ENCODE peak calls at places on chromosomes 4 and X, in six cellular contexts. One of them, this sample, is unnamed.

GRCh38 chrX:40140706-40141499 is 43.1 kb upstream of the BCOR start:
- DNase-seq in stomach: peak; percentile 71
- DNase-seq in transverse colon: no peak
- DNase-seq in HepG2: peak; percentile 56
- DNase-seq in K562: no peak
- DNase-seq in upper lobe of left lung: peak; percentile 54
- DNase-seq in this sample: no peak

GRCh38 chr4:183469936-183470335 is 25.5 kb downstream of the CDKN2AIP start:
- DNase-seq in stomach: no peak
- DNase-seq in transverse colon: no peak
- DNase-seq in HepG2: no peak
- DNase-seq in K562: no peak
- DNase-seq in upper lobe of left lung: no peak
- DNase-seq in this sample: no peak

GRCh38 chrX:11381464-11381863 is 88.3 kb downstream of the AMELX start:
- DNase-seq in stomach: no peak
- DNase-seq in transverse colon: peak; percentile 17
- DNase-seq in HepG2: peak; percentile 25
- DNase-seq in K562: peak; percentile 31
- DNase-seq in upper lobe of left lung: no peak
- DNase-seq in this sample: no peak

GRCh38 chr4:150581206-150581605 is 745 bp upstream of the MAB21L2 start:
- DNase-seq in stomach: no peak
- DNase-seq in transverse colon: no peak
- DNase-seq in HepG2: no peak
- DNase-seq in K562: no peak
- DNase-seq in upper lobe of left lung: no peak
- DNase-seq in this sample: no peak

GRCh38 chr4:77669911-77670590 is 64.4 kb downstream of the CXCL13 start:
- DNase-seq in stomach: peak; percentile 80
- DNase-seq in transverse colon: no peak
- DNase-seq in HepG2: no peak
- DNase-seq in K562: no peak
- DNase-seq in upper lobe of left lung: no peak
- DNase-seq in this sample: no peak

GRCh38 chr4:141389649-141390048 is 169.0 kb downstream of the ZNF330 start:
- DNase-seq in stomach: no peak
- DNase-seq in transverse colon: no peak
- DNase-seq in HepG2: no peak
- DNase-seq in K562: no peak
- DNase-seq in upper lobe of left lung: no peak
- DNase-seq in this sample: no peak

GRCh38 chr4:23934915-23935314 is 45.1 kb upstream of the PPARGC1A start:
- DNase-seq in stomach: peak; percentile 75
- DNase-seq in transverse colon: peak; percentile 35
- DNase-seq in HepG2: no peak
- DNase-seq in K562: no peak
- DNase-seq in upper lobe of left lung: no peak
- DNase-seq in this sample: no peak

GRCh38 chrX:153491351-153492152 is 3.2 kb upstream of the BGN start:
- DNase-seq in stomach: no peak
- DNase-seq in transverse colon: no peak
- DNase-seq in HepG2: no peak
- DNase-seq in K562: no peak
- DNase-seq in upper lobe of left lung: peak; percentile 24
- DNase-seq in this sample: no peak

GRCh38 chrX:53171356-53171755 is 53.7 kb downstream of the KDM5C start:
- DNase-seq in stomach: no peak
- DNase-seq in transverse colon: no peak
- DNase-seq in HepG2: no peak
- DNase-seq in K562: no peak
- DNase-seq in upper lobe of left lung: no peak
- DNase-seq in this sample: no peak

GRCh38 chr4:39024311-39024865 is 7.8 kb downstream of the TMEM156 start:
- DNase-seq in stomach: no peak
- DNase-seq in transverse colon: no peak
- DNase-seq in HepG2: no peak
- DNase-seq in K562: no peak
- DNase-seq in upper lobe of left lung: no peak
- DNase-seq in this sample: no peak

GRCh38 chr4:131430302-131430701 is 1718.8 kb upstream of the PCDH10 start:
- DNase-seq in stomach: no peak
- DNase-seq in transverse colon: no peak
- DNase-seq in HepG2: no peak
- DNase-seq in K562: no peak
- DNase-seq in upper lobe of left lung: no peak
- DNase-seq in this sample: no peak

GRCh38 chrX:69150294-69150960 is 14.8 kb downstream of the PJA1 start:
- DNase-seq in stomach: no peak
- DNase-seq in transverse colon: no peak
- DNase-seq in HepG2: peak; percentile 30
- DNase-seq in K562: no peak
- DNase-seq in upper lobe of left lung: no peak
- DNase-seq in this sample: peak; percentile 4

GRCh38 chrX:153739754-153740486 is 15.3 kb downstream of the ABCD1 start:
- DNase-seq in stomach: no peak
- DNase-seq in transverse colon: no peak
- DNase-seq in HepG2: no peak
- DNase-seq in K562: no peak
- DNase-seq in upper lobe of left lung: no peak
- DNase-seq in this sample: no peak

GRCh38 chrX:68018248-68019203 is 414.8 kb downstream of the OPHN1 start:
- DNase-seq in stomach: no peak
- DNase-seq in transverse colon: no peak
- DNase-seq in HepG2: peak; percentile 28
- DNase-seq in K562: peak; percentile 7
- DNase-seq in upper lobe of left lung: no peak
- DNase-seq in this sample: no peak
- TF ChIP-seq CTCF in stomach: no peak
- TF ChIP-seq CTCF in transverse colon: no peak
- TF ChIP-seq CTCF in HepG2: peak; percentile 64
- TF ChIP-seq CTCF in K562: peak; percentile 73
- TF ChIP-seq CTCF in upper lobe of left lung: no peak
- TF ChIP-seq CTCF in this sample: no peak

DNA sequence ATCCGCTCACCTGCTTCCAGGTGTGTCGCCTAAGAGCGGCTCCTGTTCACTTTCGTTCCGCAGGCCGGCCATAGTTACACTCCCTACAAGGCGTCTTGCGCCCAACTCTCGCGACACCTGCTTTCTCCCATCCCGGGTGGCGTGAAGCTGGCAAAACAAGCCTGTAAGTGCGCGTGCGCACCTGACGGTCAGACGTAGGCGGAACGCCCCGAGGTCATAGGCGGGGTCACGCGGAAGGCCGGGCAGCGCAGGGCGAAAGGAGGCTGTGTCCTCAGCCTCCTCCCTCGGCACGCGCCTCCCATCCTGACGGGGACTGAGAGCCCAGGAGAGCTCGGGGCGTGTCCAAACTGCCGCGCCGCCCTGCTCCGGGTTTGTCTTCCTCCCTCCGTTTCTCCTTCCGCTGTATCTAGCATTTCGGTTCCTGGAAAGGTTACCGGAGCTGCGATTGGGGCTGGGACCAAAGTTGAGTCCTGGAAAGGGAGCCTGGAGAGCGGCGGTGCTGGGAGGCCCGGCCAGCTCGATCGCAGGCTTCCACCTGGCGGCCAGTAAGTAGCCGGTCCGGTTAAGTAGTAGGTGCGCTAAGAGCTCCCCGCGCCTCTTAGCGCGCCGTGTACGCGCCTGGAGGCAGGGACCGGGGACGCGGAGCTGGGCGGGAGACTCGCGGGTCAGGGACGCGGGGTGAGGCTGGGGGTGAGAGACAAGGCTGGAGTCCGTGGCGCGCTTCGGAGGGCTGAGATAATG is at the start of the genes ABHD18 and MFSD8:
- DNase-seq in stomach: peak; percentile 100
- DNase-seq in transverse colon: peak; percentile 100
- DNase-seq in HepG2: peak; percentile 97
- DNase-seq in K562: peak; percentile 92
- DNase-seq in upper lobe of left lung: peak; percentile 98
- DNase-seq in this sample: peak; percentile 99
- TF ChIP-seq EP300 in stomach: no peak
- TF ChIP-seq EP300 in transverse colon: peak; percentile 9
- TF ChIP-seq EP300 in HepG2: no peak
- TF ChIP-seq EP300 in K562: no peak
- TF ChIP-seq EP300 in upper lobe of left lung: no peak
- TF ChIP-seq EP300 in this sample: no peak

DNA sequence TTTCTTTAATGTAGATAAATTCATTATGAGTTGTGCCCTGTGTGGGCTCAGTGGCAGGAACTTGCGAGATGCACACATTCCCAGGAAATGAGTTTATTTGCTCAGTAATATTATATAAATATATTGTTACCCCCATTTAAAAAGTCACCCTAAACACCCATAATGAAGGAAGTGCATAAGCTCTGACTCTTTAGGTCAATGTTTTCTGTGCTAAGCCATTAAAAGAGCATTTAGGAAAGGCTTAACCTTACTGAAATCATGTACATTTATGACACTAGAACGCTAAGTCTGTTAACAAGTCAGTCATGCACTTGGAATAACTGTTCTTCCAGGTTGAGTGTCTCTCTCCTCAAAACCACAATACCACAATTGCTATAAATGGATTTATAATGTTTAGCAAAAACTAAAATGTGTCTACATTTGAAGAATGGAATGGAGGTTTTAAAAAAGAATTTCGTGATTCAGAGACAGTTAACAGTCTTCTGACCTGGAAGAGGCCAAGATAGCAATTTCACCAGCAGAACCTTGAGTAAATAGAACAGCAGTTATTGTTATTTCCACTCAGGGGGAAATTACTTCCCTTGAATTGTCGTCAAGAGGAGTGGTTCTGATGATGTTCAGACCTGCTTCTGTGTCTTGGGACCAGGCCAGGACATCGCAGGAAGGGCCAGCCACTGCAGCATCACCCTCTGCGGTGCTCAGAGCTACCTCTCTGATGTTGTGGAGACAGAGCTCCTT is 91.1 kb upstream of the VEGFC start:
- DNase-seq in stomach: no peak
- DNase-seq in transverse colon: no peak
- DNase-seq in HepG2: no peak
- DNase-seq in K562: no peak
- DNase-seq in upper lobe of left lung: no peak
- DNase-seq in this sample: no peak
- TF ChIP-seq POLR2AphosphoS5 in stomach: no peak
- TF ChIP-seq POLR2AphosphoS5 in transverse colon: no peak
- TF ChIP-seq POLR2AphosphoS5 in HepG2: no peak
- TF ChIP-seq POLR2AphosphoS5 in K562: no peak
- TF ChIP-seq POLR2AphosphoS5 in upper lobe of left lung: no peak
- TF ChIP-seq POLR2AphosphoS5 in this sample: no peak

GRCh38 chr4:165425629-165426028 is 46.8 kb downstream of the CPE start:
- DNase-seq in stomach: no peak
- DNase-seq in transverse colon: no peak
- DNase-seq in HepG2: no peak
- DNase-seq in K562: no peak
- DNase-seq in upper lobe of left lung: no peak
- DNase-seq in this sample: no peak
- TF ChIP-seq CTCF in stomach: no peak
- TF ChIP-seq CTCF in transverse colon: no peak
- TF ChIP-seq CTCF in HepG2: peak; percentile 27
- TF ChIP-seq CTCF in K562: no peak
- TF ChIP-seq CTCF in upper lobe of left lung: no peak
- TF ChIP-seq CTCF in this sample: no peak

DNA sequence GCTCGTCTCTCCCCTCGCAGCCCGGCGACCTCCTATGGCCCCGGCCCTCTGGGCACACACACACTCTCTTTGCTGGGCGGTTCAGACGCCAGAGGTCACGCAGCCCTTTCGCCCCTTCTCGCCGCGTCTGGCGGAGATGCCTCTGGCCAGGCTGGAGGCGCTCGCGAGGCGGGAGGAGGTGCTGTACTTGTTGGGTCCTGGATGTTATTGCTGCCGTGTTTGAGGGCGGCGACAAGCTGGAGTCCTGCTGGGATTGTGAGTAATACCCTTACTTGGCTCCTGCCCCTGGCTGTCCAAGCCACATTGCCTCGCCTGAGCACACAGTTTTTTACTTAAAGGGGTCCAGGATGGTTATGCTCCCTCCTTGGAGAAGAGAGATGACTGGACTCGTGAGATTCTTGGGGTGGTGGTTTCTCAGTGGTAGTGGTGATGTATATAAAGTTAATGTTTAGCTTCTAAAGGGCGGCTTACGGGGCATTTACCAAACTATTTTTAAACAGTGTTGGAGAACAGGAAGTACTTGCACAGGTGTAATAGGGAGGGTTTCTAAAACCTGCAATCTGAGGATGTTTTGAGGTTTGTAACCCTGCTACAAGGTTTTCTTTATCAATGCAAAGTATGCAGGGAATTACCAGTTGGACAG is 572 bp downstream of the USP53 start:
- DNase-seq in stomach: peak; percentile 85
- DNase-seq in transverse colon: peak; percentile 85
- DNase-seq in HepG2: peak; percentile 88
- DNase-seq in K562: peak; percentile 62
- DNase-seq in upper lobe of left lung: peak; percentile 93
- DNase-seq in this sample: peak; percentile 96
- TF ChIP-seq EP300 in stomach: no peak
- TF ChIP-seq EP300 in transverse colon: no peak
- TF ChIP-seq EP300 in HepG2: no peak
- TF ChIP-seq EP300 in K562: peak; percentile 22
- TF ChIP-seq EP300 in upper lobe of left lung: no peak
- TF ChIP-seq EP300 in this sample: no peak

DNA sequence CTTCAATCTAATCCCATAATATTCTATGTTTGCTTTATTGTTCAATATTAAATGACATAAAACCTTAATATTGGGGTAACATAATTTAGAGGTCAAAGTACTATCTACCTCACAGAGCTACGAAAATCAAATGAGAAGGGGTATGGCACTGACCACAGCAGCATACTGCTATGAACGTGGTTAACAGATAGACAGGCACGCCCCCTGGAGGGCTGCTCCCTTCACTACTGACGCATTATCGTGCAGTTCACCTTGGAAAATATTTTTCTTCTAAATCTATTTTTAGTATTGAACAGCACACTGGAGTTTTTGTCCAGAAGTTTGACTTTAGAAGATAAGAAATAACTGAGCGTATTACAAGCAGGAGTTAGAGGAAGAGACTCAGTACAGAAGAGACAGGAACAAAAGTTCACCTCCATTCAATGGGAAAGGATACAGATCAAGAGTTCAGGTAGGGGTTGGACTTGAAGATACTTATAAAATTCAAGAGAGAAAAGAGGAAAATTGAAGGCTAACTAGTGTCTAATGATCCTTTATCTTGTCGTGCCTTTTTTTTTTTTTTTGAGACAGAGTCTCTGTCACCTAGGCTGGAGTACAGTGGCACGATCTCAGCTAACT is 22.7 kb downstream of the MAP9 start:
- DNase-seq in stomach: peak; percentile 71
- DNase-seq in transverse colon: peak; percentile 64
- DNase-seq in HepG2: peak; percentile 27
- DNase-seq in K562: peak; percentile 16
- DNase-seq in upper lobe of left lung: no peak
- DNase-seq in this sample: no peak
- TF ChIP-seq POLR2AphosphoS5 in stomach: no peak
- TF ChIP-seq POLR2AphosphoS5 in transverse colon: no peak
- TF ChIP-seq POLR2AphosphoS5 in HepG2: no peak
- TF ChIP-seq POLR2AphosphoS5 in K562: no peak
- TF ChIP-seq POLR2AphosphoS5 in upper lobe of left lung: no peak
- TF ChIP-seq POLR2AphosphoS5 in this sample: no peak

DNA sequence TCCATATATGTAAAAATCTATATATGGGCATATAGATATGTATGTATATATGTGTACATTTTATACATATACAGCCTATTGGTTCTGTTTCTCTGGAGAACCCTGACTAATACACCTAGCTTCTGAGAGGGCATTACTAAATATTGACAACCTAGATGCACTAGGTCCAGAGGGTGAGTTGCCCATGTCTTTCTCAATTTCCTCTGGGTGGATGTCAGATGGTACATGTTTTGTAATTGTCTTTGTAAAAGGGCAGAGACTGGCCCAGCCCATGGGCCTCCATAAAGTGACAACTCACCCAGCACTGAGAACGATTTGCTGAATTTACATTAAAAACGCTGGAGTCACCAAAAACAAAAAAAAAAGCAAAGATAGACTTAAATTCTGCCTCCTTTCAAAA is 198.5 kb upstream of the FAM241A start:
- DNase-seq in stomach: no peak
- DNase-seq in transverse colon: no peak
- DNase-seq in HepG2: no peak
- DNase-seq in K562: no peak
- DNase-seq in upper lobe of left lung: no peak
- DNase-seq in this sample: no peak
- TF ChIP-seq CTCF in stomach: no peak
- TF ChIP-seq CTCF in transverse colon: no peak
- TF ChIP-seq CTCF in HepG2: no peak
- TF ChIP-seq CTCF in K562: no peak
- TF ChIP-seq CTCF in upper lobe of left lung: no peak
- TF ChIP-seq CTCF in this sample: no peak

This sample was measured in esophagus muscularis mucosa.